ENCODE peak calls at places on chromosome 11, in ten cellular contexts. One of them, this sample, is unnamed. For H3K4me1, the result is how much of the 10 kb centered on the place peaks cover.

GRCh38 chr11:99766816-99767215 is 746.1 kb downstream of the CNTN5 start:
- DNase-seq in neuronal stem cell: no peak
- DNase-seq in GM23248: no peak
- DNase-seq in GM23338: no peak
- DNase-seq in endodermal cell: no peak
- DNase-seq in mesendoderm: peak
- DNase-seq in CD4-positive, CD25-positive, alpha-beta regulatory T cell: no peak
- DNase-seq in lung: no peak
- DNase-seq in uterus: no peak
- DNase-seq in mesenchymal stem cell: peak
- DNase-seq in this sample: no peak

GRCh38 chr11:16226245-16226644 is 130.1 kb downstream of the SOX6 start:
- DNase-seq in lung: no peak
- DNase-seq in mesendoderm: no peak
- DNase-seq in mesenchymal stem cell: peak
- DNase-seq in uterus: peak
- DNase-seq in GM23248: no peak
- DNase-seq in CD4-positive, CD25-positive, alpha-beta regulatory T cell: no peak
- DNase-seq in neuronal stem cell: no peak
- DNase-seq in endodermal cell: no peak
- DNase-seq in GM23338: no peak
- DNase-seq in this sample: no peak

GRCh38 chr11:35166369-35167360 is 27.7 kb downstream of the CD44 start:
- DNase-seq in lung: no peak
- DNase-seq in endodermal cell: no peak
- DNase-seq in mesendoderm: no peak
- DNase-seq in GM23338: no peak
- DNase-seq in mesenchymal stem cell: peak
- DNase-seq in GM23248: peak
- DNase-seq in uterus: no peak
- DNase-seq in CD4-positive, CD25-positive, alpha-beta regulatory T cell: peak
- DNase-seq in neuronal stem cell: no peak
- DNase-seq in this sample: no peak

GRCh38 chr11:127998421-127998820 is 588.9 kb downstream of the ETS1 start:
- DNase-seq in GM23248: no peak
- DNase-seq in mesendoderm: no peak
- DNase-seq in CD4-positive, CD25-positive, alpha-beta regulatory T cell: no peak
- DNase-seq in GM23338: no peak
- DNase-seq in endodermal cell: no peak
- DNase-seq in neuronal stem cell: no peak
- DNase-seq in lung: no peak
- DNase-seq in mesenchymal stem cell: no peak
- DNase-seq in uterus: no peak
- DNase-seq in this sample: no peak

GRCh38 chr11:126431401-126432064 is 76.0 kb downstream of the ST3GAL4 start:
- DNase-seq in GM23338: no peak
- DNase-seq in GM23248: peak
- DNase-seq in endodermal cell: no peak
- DNase-seq in uterus: peak
- DNase-seq in mesenchymal stem cell: peak
- DNase-seq in CD4-positive, CD25-positive, alpha-beta regulatory T cell: no peak
- DNase-seq in mesendoderm: no peak
- DNase-seq in lung: peak
- DNase-seq in neuronal stem cell: no peak
- DNase-seq in this sample: no peak

GRCh38 chr11:126861796-126862195 is 138.8 kb downstream of the KIRREL3 start:
- DNase-seq in endodermal cell: peak
- DNase-seq in GM23338: no peak
- DNase-seq in mesenchymal stem cell: no peak
- DNase-seq in mesendoderm: no peak
- DNase-seq in CD4-positive, CD25-positive, alpha-beta regulatory T cell: no peak
- DNase-seq in lung: no peak
- DNase-seq in uterus: no peak
- DNase-seq in GM23248: no peak
- DNase-seq in neuronal stem cell: no peak
- DNase-seq in this sample: peak

GRCh38 chr11:12066799-12067508 is 43.4 kb upstream of the MICAL2 start:
- DNase-seq in uterus: peak
- DNase-seq in neuronal stem cell: no peak
- DNase-seq in mesenchymal stem cell: peak
- DNase-seq in lung: peak
- DNase-seq in mesendoderm: peak
- DNase-seq in GM23338: peak
- DNase-seq in CD4-positive, CD25-positive, alpha-beta regulatory T cell: no peak
- DNase-seq in endodermal cell: peak
- DNase-seq in GM23248: peak
- DNase-seq in this sample: no peak

GRCh38 chr11:115929618-115930129 is 425.5 kb upstream of the CADM1 start:
- DNase-seq in GM23248: no peak
- DNase-seq in endodermal cell: no peak
- DNase-seq in mesendoderm: no peak
- DNase-seq in uterus: no peak
- DNase-seq in CD4-positive, CD25-positive, alpha-beta regulatory T cell: no peak
- DNase-seq in mesenchymal stem cell: no peak
- DNase-seq in GM23338: no peak
- DNase-seq in lung: no peak
- DNase-seq in neuronal stem cell: no peak
- DNase-seq in this sample: no peak

GRCh38 chr11:35525501-35526175 is at the start of gene PAMR1:
- DNase-seq in CD4-positive, CD25-positive, alpha-beta regulatory T cell: no peak
- DNase-seq in mesendoderm: peak
- DNase-seq in GM23338: peak
- DNase-seq in neuronal stem cell: peak
- DNase-seq in mesenchymal stem cell: peak
- DNase-seq in uterus: peak
- DNase-seq in GM23248: peak
- DNase-seq in endodermal cell: peak
- DNase-seq in lung: no peak
- DNase-seq in this sample: no peak

GRCh38 chr11:76783294-76783900 is at the start of gene TSKU:
- DNase-seq in GM23338: peak
- DNase-seq in mesendoderm: peak
- DNase-seq in uterus: peak
- DNase-seq in endodermal cell: no peak
- DNase-seq in GM23248: peak
- DNase-seq in CD4-positive, CD25-positive, alpha-beta regulatory T cell: no peak
- DNase-seq in lung: no peak
- DNase-seq in neuronal stem cell: peak
- DNase-seq in mesenchymal stem cell: no peak
- DNase-seq in this sample: peak

GRCh38 chr11:69463181-69463891 is 18.1 kb upstream of the LINC01488 start:
- DNase-seq in endodermal cell: no peak
- DNase-seq in GM23338: peak
- DNase-seq in CD4-positive, CD25-positive, alpha-beta regulatory T cell: no peak
- DNase-seq in mesenchymal stem cell: peak
- DNase-seq in lung: no peak
- DNase-seq in GM23248: peak
- DNase-seq in uterus: no peak
- DNase-seq in neuronal stem cell: no peak
- DNase-seq in mesendoderm: peak
- DNase-seq in this sample: no peak

GRCh38 chr11:75815345-75815983 is 454 bp downstream of the UVRAG start:
- DNase-seq in endodermal cell: peak
- DNase-seq in mesendoderm: peak
- DNase-seq in GM23248: peak
- DNase-seq in neuronal stem cell: no peak
- DNase-seq in mesenchymal stem cell: peak
- DNase-seq in CD4-positive, CD25-positive, alpha-beta regulatory T cell: peak
- DNase-seq in GM23338: peak
- DNase-seq in lung: peak
- DNase-seq in uterus: no peak
- DNase-seq in this sample: no peak

DNA sequence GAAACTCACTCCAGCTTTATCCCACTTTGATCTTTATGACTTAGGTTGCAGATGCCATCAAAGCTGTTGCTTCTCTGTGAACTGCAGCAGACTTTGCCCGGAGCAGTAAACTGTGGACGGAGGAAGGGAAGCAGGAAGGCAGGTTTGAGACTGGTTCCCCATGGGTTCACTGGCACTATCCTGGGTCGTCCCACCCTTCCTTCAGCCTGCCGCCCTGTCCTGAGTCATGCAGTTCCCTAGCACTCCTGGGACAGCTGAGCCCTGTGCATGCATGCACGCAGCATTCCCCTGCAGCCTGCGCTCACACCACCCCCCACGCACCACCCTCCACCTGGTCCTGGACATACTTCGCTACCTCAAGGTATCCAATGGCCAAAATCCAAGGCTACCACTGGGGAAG is 23.5 kb upstream of the P2RY2 start:
- DNase-seq in CD4-positive, CD25-positive, alpha-beta regulatory T cell: no peak
- DNase-seq in mesenchymal stem cell: no peak
- DNase-seq in endodermal cell: no peak
- DNase-seq in neuronal stem cell: no peak
- DNase-seq in GM23338: no peak
- DNase-seq in lung: no peak
- DNase-seq in mesendoderm: no peak
- DNase-seq in uterus: no peak
- DNase-seq in GM23248: peak
- DNase-seq in this sample: peak
- H3K27ac ChIP-seq in CD4-positive, CD25-positive, alpha-beta regulatory T cell: no peak
- H3K27ac ChIP-seq in mesenchymal stem cell: no peak
- H3K27ac ChIP-seq in endodermal cell: no peak
- H3K27ac ChIP-seq in neuronal stem cell: no peak
- H3K27ac ChIP-seq in GM23338: no peak
- H3K27ac ChIP-seq in lung: no peak
- H3K27ac ChIP-seq in mesendoderm: no peak
- H3K27ac ChIP-seq in uterus: no peak
- H3K27ac ChIP-seq in GM23248: no peak
- H3K27ac ChIP-seq in this sample: no peak

DNA sequence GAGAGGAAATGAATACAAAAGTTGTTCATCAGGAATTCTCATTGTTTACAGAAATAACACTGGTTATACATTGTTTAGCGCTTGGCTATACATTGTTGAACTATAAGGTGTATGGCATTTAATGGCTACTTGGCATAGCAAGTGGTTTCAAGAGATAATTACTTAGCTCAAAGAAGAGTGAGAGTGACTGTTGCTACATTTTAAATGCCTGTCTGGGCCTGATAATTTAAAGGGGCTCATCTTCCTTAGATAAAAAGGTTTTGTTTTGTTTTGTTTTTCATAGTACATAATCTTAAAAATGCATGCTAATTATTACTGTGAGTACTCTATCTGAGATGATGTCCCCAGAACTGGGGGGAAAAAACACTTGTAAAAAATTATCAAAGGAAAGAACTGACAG is 1.5 kb upstream of the SMPD1 start:
- DNase-seq in GM23248: no peak
- DNase-seq in CD4-positive, CD25-positive, alpha-beta regulatory T cell: no peak
- DNase-seq in mesendoderm: no peak
- DNase-seq in lung: no peak
- DNase-seq in endodermal cell: no peak
- DNase-seq in GM23338: no peak
- DNase-seq in uterus: no peak
- DNase-seq in neuronal stem cell: no peak
- DNase-seq in mesenchymal stem cell: peak
- DNase-seq in this sample: no peak
- H3K4me1 ChIP-seq in GM23248: under half
- H3K4me1 ChIP-seq in CD4-positive, CD25-positive, alpha-beta regulatory T cell: under half
- H3K4me1 ChIP-seq in mesendoderm: under half
- H3K4me1 ChIP-seq in lung: under half
- H3K4me1 ChIP-seq in endodermal cell: under half
- H3K4me1 ChIP-seq in GM23338: under half
- H3K4me1 ChIP-seq in uterus: under half
- H3K4me1 ChIP-seq in neuronal stem cell: under half
- H3K4me1 ChIP-seq in mesenchymal stem cell: under half
- H3K4me1 ChIP-seq in this sample: under half

GRCh38 chr11:118339281-118340045 is 3.0 kb downstream of the CD3D start:
- DNase-seq in CD4-positive, CD25-positive, alpha-beta regulatory T cell: peak
- DNase-seq in GM23248: no peak
- DNase-seq in endodermal cell: no peak
- DNase-seq in mesenchymal stem cell: no peak
- DNase-seq in mesendoderm: no peak
- DNase-seq in neuronal stem cell: no peak
- DNase-seq in lung: no peak
- DNase-seq in GM23338: no peak
- DNase-seq in uterus: no peak
- DNase-seq in this sample: no peak

GRCh38 chr11:118334746-118335145 is 7.8 kb downstream of the CD3D start:
- DNase-seq in mesendoderm: no peak
- DNase-seq in uterus: no peak
- DNase-seq in GM23338: no peak
- DNase-seq in neuronal stem cell: no peak
- DNase-seq in endodermal cell: no peak
- DNase-seq in GM23248: no peak
- DNase-seq in CD4-positive, CD25-positive, alpha-beta regulatory T cell: peak
- DNase-seq in lung: no peak
- DNase-seq in mesenchymal stem cell: no peak
- DNase-seq in this sample: no peak

GRCh38 chr11:118340437-118340836 is 2.1 kb downstream of the CD3D start:
- DNase-seq in endodermal cell: no peak
- DNase-seq in GM23248: no peak
- DNase-seq in neuronal stem cell: no peak
- DNase-seq in uterus: no peak
- DNase-seq in CD4-positive, CD25-positive, alpha-beta regulatory T cell: peak
- DNase-seq in lung: no peak
- DNase-seq in mesenchymal stem cell: no peak
- DNase-seq in mesendoderm: no peak
- DNase-seq in GM23338: no peak
- DNase-seq in this sample: no peak

GRCh38 chr11:118341749-118342489 is 586 bp downstream of the CD3D start:
- DNase-seq in endodermal cell: no peak
- DNase-seq in GM23248: no peak
- DNase-seq in GM23338: no peak
- DNase-seq in mesenchymal stem cell: no peak
- DNase-seq in mesendoderm: no peak
- DNase-seq in uterus: no peak
- DNase-seq in CD4-positive, CD25-positive, alpha-beta regulatory T cell: peak
- DNase-seq in lung: no peak
- DNase-seq in neuronal stem cell: no peak
- DNase-seq in this sample: no peak

DNA sequence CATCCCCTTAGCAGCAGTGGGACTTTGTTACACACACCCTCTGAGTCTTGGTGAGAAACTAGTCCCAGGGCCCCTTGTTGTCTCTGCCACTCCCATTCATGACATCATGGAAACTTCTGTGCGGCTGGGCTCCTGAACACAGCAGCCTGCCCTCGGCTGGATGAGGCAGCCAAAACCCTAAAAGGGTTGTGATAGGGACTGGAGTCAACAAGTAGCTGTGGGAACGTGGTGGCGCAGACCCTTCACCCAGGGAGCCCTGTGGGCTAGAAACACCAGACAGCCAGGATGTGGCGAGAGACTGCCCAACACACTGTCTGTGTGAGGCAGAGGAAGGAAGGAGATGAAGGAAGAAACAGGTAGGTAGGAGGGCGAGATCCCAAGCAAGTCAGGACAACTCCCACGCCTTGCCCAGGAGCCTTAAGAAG is 3.9 kb downstream of the CD3D start:
- DNase-seq in neuronal stem cell: no peak
- DNase-seq in GM23248: peak
- DNase-seq in GM23338: peak
- DNase-seq in uterus: no peak
- DNase-seq in endodermal cell: no peak
- DNase-seq in mesenchymal stem cell: no peak
- DNase-seq in CD4-positive, CD25-positive, alpha-beta regulatory T cell: peak
- DNase-seq in mesendoderm: peak
- DNase-seq in lung: no peak
- DNase-seq in this sample: peak
- H3K4me3 ChIP-seq in neuronal stem cell: no peak
- H3K4me3 ChIP-seq in GM23248: no peak
- H3K4me3 ChIP-seq in GM23338: no peak
- H3K4me3 ChIP-seq in uterus: no peak
- H3K4me3 ChIP-seq in endodermal cell: no peak
- H3K4me3 ChIP-seq in mesenchymal stem cell: no peak
- H3K4me3 ChIP-seq in CD4-positive, CD25-positive, alpha-beta regulatory T cell: peak
- H3K4me3 ChIP-seq in mesendoderm: no peak
- H3K4me3 ChIP-seq in lung: no peak
- H3K4me3 ChIP-seq in this sample: no peak

GRCh38 chr11:6229911-6230310 is 4.5 kb downstream of the FHIP1B start:
- DNase-seq in mesendoderm: no peak
- DNase-seq in GM23338: no peak
- DNase-seq in GM23248: no peak
- DNase-seq in mesenchymal stem cell: no peak
- DNase-seq in endodermal cell: no peak
- DNase-seq in neuronal stem cell: no peak
- DNase-seq in CD4-positive, CD25-positive, alpha-beta regulatory T cell: peak
- DNase-seq in uterus: no peak
- DNase-seq in lung: no peak
- DNase-seq in this sample: no peak
- H3K27ac ChIP-seq in mesendoderm: no peak
- H3K27ac ChIP-seq in GM23338: no peak
- H3K27ac ChIP-seq in GM23248: no peak
- H3K27ac ChIP-seq in mesenchymal stem cell: no peak
- H3K27ac ChIP-seq in endodermal cell: no peak
- H3K27ac ChIP-seq in neuronal stem cell: no peak
- H3K27ac ChIP-seq in CD4-positive, CD25-positive, alpha-beta regulatory T cell: no peak
- H3K27ac ChIP-seq in uterus: no peak
- H3K27ac ChIP-seq in lung: no peak
- H3K27ac ChIP-seq in this sample: no peak